ENCODE peak calls at places on chromosomes 1 and 21, in ten cellular contexts. Z is aorta; F is CD8-positive, alpha-beta T cell; J is vagina; X is heart left ventricle; W is spleen; O is adrenal gland; E is lung; P is endothelial cell of umbilical vein; Q is ovary. K is an unnamed sample. For H3K9me3 and H3K4me1, the result is how much of the 10 kb centered on the place peaks cover.

GRCh38 chr1:6329851-6330250 is 63.7 kb downstream of the ACOT7 start:
- DNase-seq in P (no peak), J (no peak), Z (no peak), W (no peak), O (no peak), Q (no peak), E (no peak), F (no peak), X (no peak), K (no peak)

GRCh38 chr1:21950734-21951575 is 13.8 kb upstream of the HSPG2 start:
- DNase-seq in O (no peak), W (no peak), X (peak), Z (no peak), Q (no peak), P (no peak), F (no peak), E (no peak), J (no peak), K (no peak)

GRCh38 chr1:156677616-156678596 is 699 bp upstream of the NES start:
- DNase-seq in F (peak), E (no peak), X (peak), Q (peak), O (peak), Z (peak), W (no peak), J (no peak), P (peak), K (no peak)

GRCh38 chr21:43609501-43610340 is 49.6 kb downstream of the HSF2BP start:
- DNase-seq in P (peak), W (no peak), E (peak), O (peak), X (no peak), J (no peak), F (no peak), Z (peak), Q (peak), K (peak)

GRCh38 chr1:89995595-89996397 is 886 bp downstream of the ZNF326 start:
- DNase-seq in E (no peak), J (no peak), X (no peak), Q (no peak), P (peak), W (no peak), O (no peak), F (no peak), Z (no peak), K (no peak)

GRCh38 chr1:80731241-80731894 is 1069.4 kb upstream of the ADGRL2 start:
- DNase-seq in P (no peak), Q (no peak), F (no peak), Z (no peak), X (no peak), J (no peak), O (peak), E (no peak), W (no peak), K (peak)

GRCh38 chr1:91949356-91949699 is at the start of gene BRDT:
- DNase-seq in X (no peak), J (no peak), Z (no peak), F (no peak), E (no peak), Q (no peak), P (no peak), O (no peak), W (peak), K (no peak)

GRCh38 chr1:224623310-224623714 is 7.2 kb downstream of the CNIH3 start:
- DNase-seq in J (no peak), Q (no peak), Z (no peak), P (peak), E (no peak), O (no peak), F (no peak), W (no peak), X (no peak), K (no peak)

GRCh38 chr1:204583909-204584632 is 67.9 kb downstream of the MDM4 start:
- DNase-seq in F (no peak), E (no peak), X (peak), Z (no peak), W (no peak), P (no peak), O (no peak), Q (no peak), J (no peak), K (no peak)

GRCh38 chr1:41314376-41314775 is 46.9 kb upstream of the FOXO6 start:
- DNase-seq in W (no peak), F (no peak), P (no peak), E (no peak), Q (no peak), J (no peak), X (no peak), Z (no peak), O (no peak), K (no peak)

GRCh38 chr1:27436204-27437159 is 44.1 kb downstream of the GPR3 start:
- DNase-seq in X (no peak), W (no peak), Q (no peak), E (no peak), Z (no peak), O (no peak), J (no peak), F (no peak), P (peak), K (no peak)

GRCh38 chr1:235872270-235872669 is 5.6 kb upstream of the LYST start:
- DNase-seq in O (no peak), F (no peak), Q (no peak), X (no peak), J (no peak), Z (no peak), E (no peak), W (no peak), P (no peak), K (no peak)

GRCh38 chr1:48644950-48645605 is 131.6 kb downstream of the BEND5 start:
- DNase-seq in O (no peak), E (no peak), Q (no peak), W (no peak), J (no peak), Z (no peak), P (no peak), X (no peak), F (no peak), K (no peak)

GRCh38 chr1:14961661-14962267 is 191.8 kb upstream of the TMEM51 start:
- DNase-seq in E (no peak), Q (no peak), O (peak), F (no peak), P (no peak), X (no peak), Z (no peak), J (no peak), W (no peak), K (no peak)

GRCh38 chr1:201742476-201742875 is 86.5 kb upstream of the IPO9 start:
- DNase-seq in W (no peak), E (no peak), P (no peak), Z (no peak), Q (no peak), F (no peak), O (no peak), X (no peak), J (no peak), K (no peak)

GRCh38 chr1:15836772-15837669 is 10.5 kb upstream of the SPEN start:
- DNase-seq in F (peak), Q (peak), W (peak), P (peak), J (peak), O (peak), E (peak), X (peak), Z (peak), K (peak)

GRCh38 chr1:82565546-82565945 is 764.8 kb downstream of the ADGRL2 start:
- DNase-seq in O (peak), F (no peak), P (peak), J (no peak), W (no peak), E (no peak), Q (no peak), Z (no peak), X (no peak), K (peak)

GRCh38 chr1:228299901-228300300 is 92.1 kb downstream of the OBSCN start:
- DNase-seq in J (no peak), W (peak), Q (no peak), P (no peak), F (no peak), X (peak), Z (peak), E (no peak), O (no peak), K (no peak)

GRCh38 chr1:228297822-228298221 is 90.0 kb downstream of the OBSCN start:
- DNase-seq in W (peak), F (no peak), E (no peak), P (no peak), Z (no peak), O (no peak), X (peak), J (no peak), Q (no peak), K (no peak)

GRCh38 chr1:228297242-228297641 is 89.4 kb downstream of the OBSCN start:
- DNase-seq in E (no peak), J (no peak), O (no peak), Z (no peak), X (no peak), Q (no peak), W (no peak), F (no peak), P (no peak), K (no peak)

GRCh38 chr1:228298471-228298870 is 90.6 kb downstream of the OBSCN start:
- DNase-seq in P (no peak), J (no peak), Q (no peak), E (no peak), F (no peak), O (no peak), Z (no peak), X (peak), W (peak), K (no peak)

GRCh38 chr1:228299211-228299610 is 91.4 kb downstream of the OBSCN start:
- DNase-seq in Z (no peak), F (no peak), X (no peak), Q (no peak), O (no peak), P (no peak), W (peak), J (no peak), E (no peak), K (no peak)
- H3K9me3 ChIP-seq in Z (under half), F (under half), X (under half), Q (under half), O (under half), P (under half), W (under half), J (under half), E (under half), K (under half)

DNA sequence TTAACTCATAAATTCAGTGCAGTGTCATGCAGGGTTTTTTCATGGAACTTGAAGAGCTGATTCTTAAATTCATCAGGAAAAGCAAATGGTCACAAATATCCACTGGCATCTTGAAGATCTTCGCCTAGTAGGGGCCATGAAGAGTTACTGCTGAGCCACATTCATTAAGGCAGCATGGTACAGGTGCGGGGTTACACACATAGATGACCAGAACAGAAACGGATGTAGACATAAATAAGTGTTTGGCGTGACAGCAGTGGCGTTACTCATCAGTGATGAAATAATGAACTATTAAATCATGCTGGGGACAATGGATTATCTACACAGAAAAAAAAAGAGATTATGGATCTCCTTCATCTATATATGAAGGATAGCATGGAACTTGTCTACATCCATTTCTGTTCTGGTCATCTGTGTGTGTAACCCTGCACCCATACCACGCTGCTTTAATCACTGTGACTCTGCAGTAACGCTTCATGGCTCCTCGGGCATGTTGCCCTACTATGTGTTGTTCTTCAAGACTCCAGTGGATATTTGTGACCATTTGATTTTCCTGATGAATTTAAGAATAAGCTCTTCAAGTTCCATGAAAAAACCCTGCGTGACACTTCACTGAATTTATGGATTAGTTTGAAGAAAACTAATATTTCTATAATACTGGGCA is 161.3 kb downstream of the GALNT2 start:
- DNase-seq in J (no peak), Z (no peak), O (no peak), W (no peak), X (no peak), P (no peak), F (no peak), E (no peak), Q (no peak), K (no peak)
- H3K4me1 ChIP-seq in J (under half), Z (under half), O (under half), W (under half), X (under half), P (under half), F (under half), E (under half), Q (under half), K (under half)

DNA sequence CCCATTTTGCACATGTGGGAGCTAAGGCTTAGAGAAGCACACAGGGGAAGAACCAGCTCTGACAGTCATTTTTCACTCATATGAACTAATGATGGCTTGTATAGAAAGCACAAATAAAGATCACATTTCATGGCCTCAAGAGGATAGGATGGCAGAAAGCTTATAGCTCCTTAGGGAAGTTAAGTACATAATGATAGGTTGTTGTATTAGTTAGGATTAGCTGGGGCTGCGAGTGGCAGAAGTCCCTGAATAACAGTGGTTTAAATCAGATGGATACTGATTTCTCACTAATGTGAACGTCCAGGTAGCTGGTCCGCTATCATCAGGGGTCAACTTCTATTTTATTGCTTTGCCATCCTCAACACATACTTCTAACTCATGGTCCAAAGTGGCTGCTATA is 284.0 kb downstream of the RPS6KC1 start:
- DNase-seq in X (no peak), E (no peak), P (no peak), W (no peak), Q (no peak), O (no peak), J (no peak), F (no peak), Z (no peak), K (no peak)
- H3K9me3 ChIP-seq in X (under half), E (under half), P (under half), W (under half), Q (under half), O (under half), J (under half), F (under half), Z (under half), K (under half)

GRCh38 chr1:203380395-203381150 is 29.7 kb upstream of the FMOD start:
- DNase-seq in E (no peak), Z (no peak), O (no peak), P (no peak), J (no peak), W (no peak), F (no peak), Q (no peak), X (no peak), K (no peak)
- H3K4me1 ChIP-seq in E (under half), Z (under half), O (under half), P (under half), J (under half), W (under half), F (under half), Q (under half), X (under half), K (under half)

GRCh38 chr21:44656868-44657267 is 864 bp upstream of the KRTAP12-3 start:
- DNase-seq in P (no peak), J (no peak), Z (no peak), E (no peak), F (no peak), W (no peak), X (no peak), O (no peak), Q (no peak), K (no peak)
- H3K9me3 ChIP-seq in P (under half), J (under half), Z (under half), E (under half), F (under half), W (under half), X (under half), O (under half), Q (under half), K (under half)

GRCh38 chr1:93963585-93963984 is 54.4 kb upstream of the GCLM start:
- DNase-seq in X (no peak), Z (no peak), W (no peak), P (no peak), F (no peak), E (no peak), Q (no peak), O (no peak), J (no peak), K (no peak)
- H3K4me1 ChIP-seq in X (under half), Z (under half), W (under half), P (under half), F (under half), E (under half), Q (under half), O (under half), J (under half), K (under half)

GRCh38 chr1:174232761-174233160 is 73.4 kb downstream of the RABGAP1L start:
- DNase-seq in J (no peak), W (no peak), Z (no peak), Q (no peak), X (no peak), F (no peak), O (no peak), E (no peak), P (no peak), K (no peak)
- H3K9me3 ChIP-seq in J (under half), W (under half), Z (under half), Q (under half), X (under half), F (under half), O (under half), E (under half), P (under half), K (under half)

GRCh38 chr1:178934574-178934945 is 63.7 kb upstream of the ANGPTL1 start:
- DNase-seq in J (no peak), E (peak), O (no peak), W (no peak), Q (no peak), X (no peak), Z (no peak), P (no peak), F (no peak), K (no peak)

GRCh38 chr1:178935610-178936009 is 64.7 kb upstream of the ANGPTL1 start:
- DNase-seq in E (peak), Q (no peak), P (no peak), Z (no peak), O (no peak), F (peak), X (no peak), W (no peak), J (no peak), K (no peak)

GRCh38 chr1:178932552-178932906 is 61.7 kb upstream of the ANGPTL1 start:
- DNase-seq in Z (no peak), Q (no peak), O (no peak), P (no peak), E (no peak), J (no peak), F (no peak), X (no peak), W (no peak), K (no peak)

GRCh38 chr1:178932966-178933603 is 62.2 kb upstream of the ANGPTL1 start:
- DNase-seq in Q (no peak), F (no peak), E (no peak), X (no peak), Z (no peak), P (no peak), W (no peak), J (no peak), O (no peak), K (no peak)

GRCh38 chr1:178933709-178934573 is 63.1 kb upstream of the ANGPTL1 start:
- DNase-seq in Q (no peak), X (peak), E (no peak), J (no peak), Z (no peak), O (no peak), W (no peak), F (no peak), P (no peak), K (no peak)
- H3K4me1 ChIP-seq in Q (under half), X (under half), E (under half), J (half or more), Z (under half), O (under half), W (under half), F (under half), P (under half), K (under half)

K was measured in pancreas.